ENCODE peak calls at places on chromosomes 16 and 17, in seven cellular contexts. T is left ventricle myocardium inferior, L is IMR-90, P is breast epithelium, F is suprapubic skin, W is AG04450, O is esophagus muscularis mucosa. R is an unnamed sample.

GRCh38 chr16:19527161-19527560 is 3.4 kb downstream of the CCP110 start:
- DNase-seq in T (no peak), L (no peak), P (no peak), F (no peak), W (no peak), O (no peak), R (no peak)

GRCh38 chr17:78417531-78417909 is 39.1 kb downstream of the PGS1 start:
- DNase-seq in T (no peak), L (no peak), P (no peak), F (no peak), W (no peak), O (no peak), R (no peak)

GRCh38 chr16:87271256-87271655 is 45.9 kb downstream of the C16orf95 start:
- DNase-seq in T (no peak), L (no peak), P (no peak), F (no peak), W (no peak), O (no peak), R (no peak)

GRCh38 chr16:12500771-12501170 is 302.9 kb downstream of the CPPED1 start:
- DNase-seq in T (no peak), L (no peak), P (no peak), F (no peak), W (no peak), O (no peak), R (no peak)

GRCh38 chr17:34781071-34781470 is 180.2 kb downstream of the CCT6B start:
- DNase-seq in T (no peak), L (no peak), P (no peak), F (no peak), W (no peak), O (no peak), R (no peak)

GRCh38 chr17:75271233-75271954 is 363 bp upstream of the MIF4GD start:
- DNase-seq in T (peak; percentile 85), L (no peak), P (peak; percentile 67), F (peak; percentile 77), W (no peak), O (no peak), R (peak; percentile 80)

GRCh38 chr17:74042744-74043486 is 160.6 kb upstream of the RPL38 start:
- DNase-seq in T (no peak), L (peak; percentile 33), P (peak; percentile 67), F (no peak), W (no peak), O (no peak), R (peak; percentile 72)

GRCh38 chr17:73643012-73643845 is 1.0 kb downstream of the SDK2 start:
- DNase-seq in T (peak; percentile 23), L (no peak), P (no peak), F (no peak), W (no peak), O (no peak), R (no peak)

GRCh38 chr16:5928476-5929055 is 831.0 kb upstream of the EEF2KMT start:
- DNase-seq in T (no peak), L (no peak), P (no peak), F (no peak), W (no peak), O (no peak), R (no peak)

GRCh38 chr17:80485846-80486245 is 9.4 kb upstream of the NPTX1 start:
- DNase-seq in T (no peak), L (no peak), P (no peak), F (no peak), W (no peak), O (no peak), R (no peak)

GRCh38 chr16:85955566-85955965 is 56.6 kb downstream of the IRF8 start:
- DNase-seq in T (no peak), L (no peak), P (no peak), F (no peak), W (no peak), O (no peak), R (no peak)

GRCh38 chr16:89556750-89557149 is 3.7 kb upstream of the RPL13 start:
- DNase-seq in T (no peak), L (no peak), P (no peak), F (no peak), W (no peak), O (no peak), R (no peak)

GRCh38 chr16:1066584-1067172 is 5.9 kb upstream of the SSTR5 start:
- DNase-seq in T (no peak), L (no peak), P (no peak), F (no peak), W (no peak), O (no peak), R (no peak)

GRCh38 chr16:50884066-50884860 is 142.4 kb downstream of the CYLD start:
- DNase-seq in T (no peak), L (no peak), P (no peak), F (no peak), W (no peak), O (peak; percentile 37), R (no peak)

GRCh38 chr16:16075463-16076399 is 126.3 kb downstream of the ABCC1 start:
- DNase-seq in T (peak; percentile 47), L (peak; percentile 41), P (no peak), F (peak; percentile 81), W (no peak), O (no peak), R (no peak)

GRCh38 chr17:20315321-20315720 is 152.0 kb downstream of the LGALS9B start:
- DNase-seq in T (no peak), L (no peak), P (no peak), F (no peak), W (no peak), O (no peak), R (no peak)

GRCh38 chr16:89210904-89211515 is 6.5 kb upstream of the ZNF778 start:
- DNase-seq in T (no peak), L (peak; percentile 27), P (no peak), F (no peak), W (no peak), O (no peak), R (no peak)

GRCh38 chr17:32261937-32262510 is 3.6 kb upstream of the RHBDL3 start:
- DNase-seq in T (no peak), L (no peak), P (no peak), F (no peak), W (no peak), O (no peak), R (no peak)

GRCh38 chr17:27466376-27466747 is 10.1 kb downstream of the KSR1 start:
- DNase-seq in T (no peak), L (no peak), P (no peak), F (no peak), W (no peak), O (no peak), R (no peak)

GRCh38 chr17:54900457-54901229 is at the start of gene TOM1L1:
- DNase-seq in T (peak; percentile 64), L (peak; percentile 46), P (peak; percentile 83), F (peak; percentile 73), W (peak; percentile 16), O (no peak), R (peak; percentile 26)

GRCh38 chr17:83073389-83074063 is 5.9 kb upstream of the METRNL start:
- DNase-seq in T (peak; percentile 52), L (no peak), P (no peak), F (no peak), W (no peak), O (no peak), R (no peak)

GRCh38 chr17:15453246-15453645 is 14.2 kb downstream of the CDRT4 start:
- DNase-seq in T (no peak), L (peak; percentile 29), P (no peak), F (no peak), W (no peak), O (no peak), R (no peak)

GRCh38 chr16:80280557-80280956 is 260.2 kb upstream of the DYNLRB2 start:
- DNase-seq in T (no peak), L (peak; percentile 35), P (no peak), F (no peak), W (no peak), O (no peak), R (no peak)

GRCh38 chr16:27429981-27430441 is 28.0 kb downstream of the IL21R start:
- DNase-seq in T (no peak), L (no peak), P (no peak), F (peak; percentile 50), W (no peak), O (peak; percentile 85), R (no peak)

GRCh38 chr17:40095944-40096791 is 4.2 kb downstream of the NR1D1 start:
- DNase-seq in T (no peak), L (peak; percentile 19), P (no peak), F (no peak), W (no peak), O (no peak), R (no peak)

GRCh38 chr16:3475604-3476375 is 19.5 kb downstream of the C16orf90 start:
- DNase-seq in T (no peak), L (no peak), P (no peak), F (no peak), W (no peak), O (no peak), R (no peak)

GRCh38 chr17:14827394-14827793 is 437.7 kb downstream of the PMP22 start:
- DNase-seq in T (no peak), L (no peak), P (no peak), F (no peak), W (no peak), O (no peak), R (no peak)

GRCh38 chr16:27241658-27242057 is 26.9 kb downstream of the NSMCE1 start:
- DNase-seq in T (no peak), L (peak; percentile 29), P (no peak), F (peak; percentile 28), W (no peak), O (no peak), R (no peak)

GRCh38 chr16:14335297-14335696 is 264.2 kb downstream of the MRTFB start:
- DNase-seq in T (no peak), L (no peak), P (no peak), F (no peak), W (no peak), O (no peak), R (no peak)
- H3K27ac ChIP-seq in T (no peak overlapping the region), L (no peak overlapping the region), P (no peak overlapping the region), F (no peak overlapping the region), W (no peak overlapping the region), O (no peak overlapping the region), R (no peak overlapping the region)

DNA sequence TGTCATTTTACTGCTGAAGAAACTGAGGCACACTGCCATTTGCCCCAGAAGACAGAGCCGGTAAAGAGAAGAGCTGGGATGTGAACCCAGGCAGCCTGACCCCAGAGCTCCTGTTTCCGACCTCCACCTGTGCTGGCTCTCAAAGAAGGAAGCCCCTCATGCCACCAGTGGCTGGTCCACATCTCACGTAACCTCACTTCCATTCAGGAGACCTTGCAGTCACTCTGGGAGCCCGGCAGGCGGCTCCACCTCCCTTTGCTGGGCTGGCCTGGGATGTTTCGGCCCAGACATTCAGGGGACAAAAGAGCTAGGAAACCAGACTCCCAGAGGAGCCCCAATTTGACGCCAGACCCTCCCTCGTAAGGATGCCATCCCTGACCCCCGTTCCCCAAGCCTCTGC is 2.9 kb downstream of the TAF1C start:
- DNase-seq in T (no peak), L (no peak), P (no peak), F (no peak), W (no peak), O (no peak), R (no peak)
- TF ChIP-seq CTCF in T (peak; percentile 57), L (no peak), P (no peak), F (no peak), W (peak; percentile 23), O (no peak), R (no peak)

GRCh38 chr16:11354733-11355574 is 9.7 kb downstream of the RMI2 start:
- DNase-seq in T (no peak), L (peak; percentile 92), P (no peak), F (no peak), W (peak; percentile 69), O (no peak), R (no peak)
- H3K4me3 ChIP-seq in T (no peak overlapping the region), L (no peak overlapping the region), P (no peak overlapping the region), F (no peak overlapping the region), W (peak overlapping the region; percentile 10), O (no peak overlapping the region), R (no peak overlapping the region)

GRCh38 chr16:4733211-4733742 is 794 bp downstream of the ANKS3 start:
- DNase-seq in T (no peak), L (no peak), P (no peak), F (no peak), W (no peak), O (no peak), R (no peak)
- H3K27ac ChIP-seq in T (peak overlapping the region; percentile 84), L (peak overlapping the region; percentile 11), P (peak overlapping the region; percentile 85), F (no peak overlapping the region), W (no peak overlapping the region), O (peak overlapping the region; percentile 94), R (peak overlapping the region; percentile 64)